ENCODE peak calls at places on chromosomes 12 and 14, in ten cellular contexts. X, U, J, H, Z, Y, I, G, Q and T are unnamed samples.

GRCh38 chr12:131194166-131194565 is 240.5 kb downstream of the ADGRD1 start:
- DNase-seq in X (no peak), U (no peak), J (peak), H (no peak), Z (no peak), Y (no peak), I (no peak), G (no peak), Q (no peak), T (no peak)

GRCh38 chr12:102833687-102834435 is 83.2 kb downstream of the PAH start:
- DNase-seq in X (peak), U (no peak), J (peak), H (no peak), Z (no peak), Y (no peak), I (no peak), G (no peak), Q (peak), T (no peak)

GRCh38 chr14:30985796-30986195 is 39.7 kb upstream of the AP4S1 start:
- DNase-seq in X (no peak), U (no peak), J (no peak), H (no peak), Z (no peak), Y (no peak), I (no peak), G (no peak), Q (no peak), T (no peak)

GRCh38 chr12:49821375-49822287 is 6.6 kb downstream of the NCKAP5L start:
- DNase-seq in X (no peak), U (no peak), J (no peak), H (no peak), Z (no peak), Y (peak), I (no peak), G (no peak), Q (no peak), T (no peak)

GRCh38 chr12:106245767-106246166 is 2.1 kb downstream of the CKAP4 start:
- DNase-seq in X (peak), U (no peak), J (no peak), H (no peak), Z (no peak), Y (no peak), I (peak), G (peak), Q (no peak), T (no peak)

GRCh38 chr14:54312166-54312801 is 84.5 kb upstream of the CDKN3 start:
- DNase-seq in X (peak), U (peak), J (no peak), H (peak), Z (no peak), Y (no peak), I (peak), G (peak), Q (no peak), T (no peak)

GRCh38 chr12:122961551-122962329 is 4.5 kb downstream of the ABCB9 start:
- DNase-seq in X (no peak), U (no peak), J (peak), H (no peak), Z (no peak), Y (no peak), I (no peak), G (no peak), Q (no peak), T (no peak)

GRCh38 chr14:75566321-75566720 is 12.1 kb upstream of the FLVCR2 start:
- DNase-seq in X (no peak), U (no peak), J (no peak), H (no peak), Z (peak), Y (no peak), I (no peak), G (no peak), Q (no peak), T (no peak)

GRCh38 chr14:32933943-32934890 is 4.5 kb upstream of the NPAS3 start:
- DNase-seq in X (no peak), U (no peak), J (no peak), H (no peak), Z (no peak), Y (peak), I (peak), G (no peak), Q (peak), T (peak)

GRCh38 chr12:1698638-1699214 is 7.9 kb downstream of the ADIPOR2 start:
- DNase-seq in X (no peak), U (no peak), J (no peak), H (no peak), Z (no peak), Y (no peak), I (no peak), G (no peak), Q (no peak), T (no peak)

GRCh38 chr14:64970776-64971451 is 1.2 kb downstream of the RAB15 start:
- DNase-seq in X (peak), U (no peak), J (no peak), H (no peak), Z (no peak), Y (no peak), I (no peak), G (no peak), Q (peak), T (no peak)

GRCh38 chr12:6550294-6551062 is 5.4 kb downstream of the IFFO1 start:
- DNase-seq in X (no peak), U (no peak), J (no peak), H (no peak), Z (no peak), Y (no peak), I (no peak), G (no peak), Q (no peak), T (peak)

GRCh38 chr12:89373772-89374572 is 21.7 kb upstream of the DUSP6 start:
- DNase-seq in X (no peak), U (no peak), J (no peak), H (peak), Z (no peak), Y (no peak), I (no peak), G (peak), Q (no peak), T (no peak)

GRCh38 chr12:120373683-120374082 is 4.7 kb upstream of the MSI1 start:
- DNase-seq in X (no peak), U (no peak), J (no peak), H (no peak), Z (no peak), Y (no peak), I (no peak), G (no peak), Q (no peak), T (no peak)

GRCh38 chr12:93050026-93050747 is 121.1 kb upstream of the EEA1 start:
- DNase-seq in X (no peak), U (peak), J (no peak), H (peak), Z (no peak), Y (no peak), I (no peak), G (peak), Q (no peak), T (peak)

GRCh38 chr12:109555431-109556315 is 17.6 kb downstream of the MMAB start:
- DNase-seq in X (no peak), U (no peak), J (no peak), H (no peak), Z (no peak), Y (no peak), I (no peak), G (no peak), Q (no peak), T (no peak)

GRCh38 chr14:102935756-102936155 is 13.3 kb downstream of the AMN start:
- DNase-seq in X (no peak), U (no peak), J (no peak), H (no peak), Z (no peak), Y (no peak), I (no peak), G (no peak), Q (no peak), T (no peak)

GRCh38 chr14:31251028-31251958 is 43.7 kb upstream of the HECTD1 start:
- DNase-seq in X (no peak), U (no peak), J (no peak), H (no peak), Z (no peak), Y (no peak), I (no peak), G (no peak), Q (no peak), T (no peak)

GRCh38 chr12:93783827-93784226 is 106.7 kb downstream of the CRADD start:
- DNase-seq in X (no peak), U (no peak), J (peak), H (no peak), Z (peak), Y (no peak), I (no peak), G (no peak), Q (no peak), T (no peak)

GRCh38 chr14:101108579-101109346 is 205.2 kb upstream of the RTL1 start:
- DNase-seq in X (no peak), U (no peak), J (no peak), H (no peak), Z (no peak), Y (no peak), I (no peak), G (no peak), Q (no peak), T (no peak)

GRCh38 chr14:38078393-38078792 is 129.3 kb upstream of the SSTR1 start:
- DNase-seq in X (no peak), U (no peak), J (no peak), H (no peak), Z (no peak), Y (no peak), I (no peak), G (no peak), Q (no peak), T (no peak)

GRCh38 chr12:105967038-105967776 is 171.5 kb downstream of the NUAK1 start:
- DNase-seq in X (no peak), U (no peak), J (no peak), H (no peak), Z (no peak), Y (no peak), I (no peak), G (no peak), Q (no peak), T (no peak)

GRCh38 chr12:26119391-26119981 is 5.4 kb downstream of the BHLHE41 start:
- DNase-seq in X (peak), U (no peak), J (peak), H (no peak), Z (no peak), Y (peak), I (no peak), G (peak), Q (peak), T (peak)

GRCh38 chr12:105445261-105446015 is 114.9 kb downstream of the C12orf75 start:
- DNase-seq in X (no peak), U (no peak), J (no peak), H (no peak), Z (no peak), Y (no peak), I (no peak), G (no peak), Q (peak), T (no peak)